ENCODE peak calls at places on chromosomes 4 and X, in six cellular contexts. G, P, O, F, R and V are unnamed samples.

GRCh38 chr4:112562254-112562653 is 46.3 kb upstream of the NEUROG2 start:
- DNase-seq in P (no peak), G (no peak), R (no peak), F (no peak), O (no peak), V (no peak)

GRCh38 chrX:75887833-75888232 is 102.8 kb upstream of the MAGEE2 start:
- DNase-seq in G (no peak), R (no peak), O (no peak), P (no peak), F (no peak), V (no peak)

GRCh38 chrX:13165747-13166146 is 121.3 kb upstream of the FAM9C start:
- DNase-seq in G (no peak), R (no peak), P (peak; percentile 58), F (no peak), O (no peak), V (no peak)

GRCh38 chrX:119784747-119785446 is 6.5 kb downstream of the RPL39 start:
- DNase-seq in O (no peak), P (peak; percentile 23), R (no peak), F (no peak), G (peak; percentile 9), V (peak; percentile 27)

GRCh38 chr4:124484008-124484407 is 228.5 kb downstream of the ANKRD50 start:
- DNase-seq in R (no peak), F (no peak), G (no peak), P (no peak), O (no peak), V (no peak)

GRCh38 chrX:7828594-7828993 is 14.4 kb upstream of the VCX start:
- DNase-seq in O (no peak), P (no peak), G (no peak), F (no peak), R (peak; percentile 1), V (peak; percentile 2)

GRCh38 chr4:125836597-125837195 is 521.9 kb downstream of the FAT4 start:
- DNase-seq in R (no peak), G (no peak), F (no peak), P (peak; percentile 11), O (no peak), V (no peak)

GRCh38 chr4:84530449-84530848 is 31.4 kb upstream of the NKX6-1 start:
- DNase-seq in F (no peak), O (no peak), G (no peak), R (no peak), P (no peak), V (no peak)

GRCh38 chr4:155249036-155249566 is 40.7 kb downstream of the NPY2R start:
- DNase-seq in P (no peak), F (no peak), G (no peak), O (no peak), R (no peak), V (no peak)

GRCh38 chr4:177222776-177223175 is 86.9 kb upstream of the NEIL3 start:
- DNase-seq in R (no peak), G (no peak), O (no peak), F (no peak), P (no peak), V (no peak)

GRCh38 chrX:118383120-118383519 is 37.2 kb downstream of the WDR44 start:
- DNase-seq in G (no peak), P (peak; percentile 8), F (no peak), O (no peak), R (no peak), V (no peak)

GRCh38 chr4:156954598-156954997 is 17.0 kb downstream of the PDGFC start:
- DNase-seq in F (no peak), R (no peak), O (no peak), G (no peak), P (no peak), V (no peak)

GRCh38 chr4:7323872-7324650 is 110.7 kb downstream of the PSAPL1 start:
- DNase-seq in R (peak; percentile 7), G (no peak), O (no peak), F (peak; percentile 7), P (no peak), V (peak; percentile 19)

GRCh38 chrX:155679715-155680114 is 67.0 kb upstream of the TMLHE start:
- DNase-seq in P (no peak), G (no peak), R (no peak), O (no peak), F (no peak), V (no peak)

GRCh38 chr4:151167561-151167960 is 68.1 kb downstream of the RPS3A start:
- DNase-seq in O (no peak), G (no peak), F (no peak), R (no peak), P (no peak), V (no peak)

GRCh38 chrX:142186103-142186502 is 19.0 kb downstream of the MAGEC2 start:
- DNase-seq in R (no peak), F (no peak), P (no peak), O (no peak), G (no peak), V (no peak)

GRCh38 chr4:165464338-165464737 is 85.5 kb downstream of the CPE start:
- DNase-seq in P (no peak), O (no peak), R (no peak), F (no peak), G (no peak), V (no peak)

GRCh38 chr4:118834070-118834469 is 1.9 kb downstream of the SEC24D start:
- DNase-seq in R (no peak), F (no peak), O (no peak), P (no peak), G (no peak), V (no peak)

GRCh38 chrX:104310657-104311056 is 55.9 kb upstream of the ESX1 start:
- DNase-seq in G (no peak), O (no peak), R (no peak), F (no peak), P (no peak), V (no peak)

GRCh38 chrX:63664083-63664482 is 120.9 kb downstream of the ARHGEF9 start:
- DNase-seq in R (no peak), G (no peak), O (no peak), F (no peak), P (no peak), V (no peak)

GRCh38 chr4:169618286-169618685 is 2.1 kb upstream of the CLCN3 start:
- DNase-seq in O (no peak), P (peak; percentile 37), R (no peak), G (no peak), F (no peak), V (no peak)

GRCh38 chr4:1400191-1400805 is 5.9 kb downstream of the NKX1-1 start:
- DNase-seq in G (no peak), F (no peak), O (no peak), P (no peak), R (no peak), V (no peak)

GRCh38 chr4:1400861-1401408 is 5.3 kb downstream of the NKX1-1 start:
- DNase-seq in P (no peak), G (no peak), F (no peak), O (no peak), R (no peak), V (no peak)

GRCh38 chr4:1402021-1402515 is 4.2 kb downstream of the NKX1-1 start:
- DNase-seq in P (no peak), F (no peak), O (no peak), G (no peak), R (no peak), V (no peak)

GRCh38 chr4:1402516-1403101 is 3.6 kb downstream of the NKX1-1 start:
- DNase-seq in O (no peak), G (no peak), P (no peak), F (no peak), R (no peak), V (no peak)

DNA sequence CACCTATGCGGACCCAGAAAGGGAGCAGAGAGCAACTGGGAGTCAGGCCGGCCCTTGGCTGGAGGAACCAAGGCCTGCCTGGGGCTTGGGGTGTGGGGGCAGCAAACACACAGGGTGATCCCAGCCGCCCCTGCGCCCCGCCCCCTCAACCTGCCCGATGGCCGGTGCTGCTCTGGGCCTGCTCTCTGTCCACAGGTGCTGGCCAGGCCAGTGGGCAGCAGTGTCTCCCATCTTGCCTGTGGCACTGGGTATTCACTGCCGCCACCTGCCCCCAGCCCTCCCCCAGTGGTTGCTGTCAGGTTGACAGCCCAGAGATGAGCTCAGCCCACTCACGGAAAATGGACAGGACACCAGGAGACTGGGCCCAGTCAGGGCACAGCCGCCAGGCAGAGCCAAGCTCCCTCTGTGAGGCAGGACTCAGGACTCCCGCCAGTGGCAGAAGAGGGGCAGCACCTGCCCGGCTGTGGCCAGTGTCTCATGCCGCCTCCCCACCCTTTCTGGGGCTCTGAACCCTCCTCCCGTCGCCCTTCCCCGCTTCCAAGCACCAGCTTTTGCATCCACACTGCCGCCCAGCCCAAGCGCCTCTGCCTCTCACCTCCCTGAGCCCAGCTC is 4.7 kb downstream of the NKX1-1 start:
- DNase-seq in O (no peak), P (no peak), G (no peak), R (no peak), F (no peak), V (no peak)
- H3K27me3 ChIP-seq in O (no peaks in the 10 kb centered on the region), P (peaks cover 29% of the 10 kb centered on the region), G (peaks cover 62% of the 10 kb centered on the region), R (peaks cover 27% of the 10 kb centered on the region), F (no peaks in the 10 kb centered on the region), V (peaks cover 45% of the 10 kb centered on the region)

DNA sequence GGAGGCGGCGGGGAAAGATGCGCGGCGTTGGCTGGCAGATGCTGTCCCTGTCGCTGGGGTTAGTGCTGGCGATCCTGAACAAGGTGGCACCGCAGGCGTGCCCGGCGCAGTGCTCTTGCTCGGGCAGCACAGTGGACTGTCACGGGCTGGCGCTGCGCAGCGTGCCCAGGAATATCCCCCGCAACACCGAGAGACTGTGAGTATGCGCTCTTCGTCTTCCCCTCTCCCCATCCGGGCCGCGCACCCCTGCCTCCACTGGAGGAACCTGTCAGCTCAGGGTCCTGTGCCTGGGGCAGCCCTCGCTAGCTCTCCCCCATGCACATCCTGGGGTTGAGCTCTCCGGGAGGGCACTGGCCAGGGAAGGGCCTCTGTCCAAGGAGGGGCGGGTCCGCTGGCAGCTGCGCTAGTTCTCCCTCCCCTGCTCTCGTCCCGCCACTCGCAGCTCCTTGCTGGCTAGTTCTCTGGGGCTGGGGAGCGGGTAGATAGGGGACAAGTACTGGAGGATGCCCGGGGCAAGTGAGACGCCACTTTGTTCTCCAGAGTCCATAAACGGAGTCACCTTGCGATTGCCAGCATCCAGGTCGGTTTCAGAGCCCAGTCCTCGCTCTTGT is 2.2 kb downstream of the SLIT2 start:
- DNase-seq in R (no peak), O (no peak), F (no peak), P (peak; percentile 64), G (no peak), V (no peak)
- TF ChIP-seq EZH2 in R (no peak), O (no peak), F (no peak), P (no peak), G (peak; percentile 52), V (no peak)

GRCh38 chr4:81227138-81227537 is 12.1 kb upstream of the PRKG2 start:
- DNase-seq in G (no peak), F (no peak), P (no peak), O (no peak), R (no peak), V (no peak)
- TF ChIP-seq POLR2A in G (no peak), F (no peak), P (no peak), O (no peak), R (no peak), V (no peak)

GRCh38 chrX:110139172-110139571 is 136.3 kb downstream of the TMEM164 start:
- DNase-seq in G (no peak), R (no peak), F (no peak), P (no peak), O (no peak), V (no peak)

GRCh38 chrX:110135618-110136017 is 132.7 kb downstream of the TMEM164 start:
- DNase-seq in R (no peak), G (no peak), F (no peak), P (no peak), O (no peak), V (no peak)

GRCh38 chrX:110136136-110136535 is 133.2 kb downstream of the TMEM164 start:
- DNase-seq in F (no peak), R (no peak), P (no peak), G (no peak), O (no peak), V (no peak)

GRCh38 chrX:110142096-110142495 is 139.2 kb downstream of the TMEM164 start:
- DNase-seq in O (no peak), G (no peak), F (no peak), R (no peak), P (no peak), V (peak; percentile 17)

GRCh38 chrX:110138557-110138956 is 135.6 kb downstream of the TMEM164 start:
- DNase-seq in F (no peak), G (no peak), O (no peak), P (no peak), R (no peak), V (no peak)
- H3K27me3 ChIP-seq in F (no peaks in the 10 kb centered on the region), G (no peaks in the 10 kb centered on the region), O (no peaks in the 10 kb centered on the region), P (no peaks in the 10 kb centered on the region), R (no peaks in the 10 kb centered on the region), V (no peaks in the 10 kb centered on the region)